ENCODE peak calls at places on chromosomes 5 and 9, in six cellular contexts. W, D, F, X, Q and R are unnamed samples. For H3K4me1, the result is how much of the 10 kb centered on the place peaks cover.

GRCh38 chr5:9375756-9376155 is 170.1 kb downstream of the SEMA5A start:
- DNase-seq in W (no peak), D (no peak), F (no peak), X (no peak), Q (no peak), R (no peak)

GRCh38 chr5:71528206-71528605 is 58.9 kb upstream of the MCCC2 start:
- DNase-seq in W (no peak), D (no peak), F (no peak), X (peak), Q (no peak), R (no peak)

GRCh38 chr5:141805874-141806273 is 72.3 kb downstream of the PCDH1 start:
- DNase-seq in W (no peak), D (peak), F (no peak), X (no peak), Q (no peak), R (no peak)

GRCh38 chr5:167639213-167639612 is 652.2 kb upstream of the WWC1 start:
- DNase-seq in W (no peak), D (no peak), F (no peak), X (peak), Q (no peak), R (no peak)

GRCh38 chr9:132049323-132049882 is 30.3 kb downstream of the MED27 start:
- DNase-seq in W (no peak), D (no peak), F (no peak), X (peak), Q (no peak), R (no peak)

GRCh38 chr9:36833954-36834353 is 200.1 kb downstream of the PAX5 start:
- DNase-seq in W (no peak), D (no peak), F (no peak), X (no peak), Q (no peak), R (peak)

GRCh38 chr9:90881648-90882047 is 80.0 kb downstream of the SYK start:
- DNase-seq in W (peak), D (no peak), F (no peak), X (no peak), Q (no peak), R (no peak)

GRCh38 chr9:129258124-129258822 is 80.2 kb upstream of the IER5L start:
- DNase-seq in W (peak), D (peak), F (peak), X (peak), Q (peak), R (peak)

GRCh38 chr5:108148715-108149139 is 233.2 kb downstream of the FBXL17 start:
- DNase-seq in W (no peak), D (no peak), F (no peak), X (peak), Q (no peak), R (no peak)

GRCh38 chr5:62167651-62168050 is 138.4 kb upstream of the KIF2A start:
- DNase-seq in W (no peak), D (no peak), F (no peak), X (no peak), Q (no peak), R (no peak)

GRCh38 chr9:21761309-21761901 is 41.0 kb upstream of the MTAP start:
- DNase-seq in W (no peak), D (no peak), F (no peak), X (peak), Q (no peak), R (no peak)

GRCh38 chr5:41637869-41638268 is 127.5 kb upstream of the PLCXD3 start:
- DNase-seq in W (no peak), D (no peak), F (no peak), X (no peak), Q (no peak), R (no peak)

GRCh38 chr5:163571755-163572154 is 66.3 kb downstream of the MAT2B start:
- DNase-seq in W (no peak), D (no peak), F (no peak), X (peak), Q (no peak), R (no peak)

GRCh38 chr5:57215629-57216195 is 41.9 kb downstream of the GPBP1 start:
- DNase-seq in W (no peak), D (no peak), F (no peak), X (no peak), Q (no peak), R (no peak)

GRCh38 chr9:69097923-69098593 is 62.5 kb downstream of the FXN start:
- DNase-seq in W (no peak), D (no peak), F (no peak), X (peak), Q (no peak), R (no peak)

GRCh38 chr5:45533692-45534091 is 162.5 kb downstream of the HCN1 start:
- DNase-seq in W (no peak), D (no peak), F (no peak), X (no peak), Q (no peak), R (no peak)

GRCh38 chr9:137176302-137177182 is 4.7 kb upstream of the TMEM210 start:
- DNase-seq in W (peak), D (no peak), F (no peak), X (peak), Q (peak), R (no peak)

GRCh38 chr9:137174722-137175293 is 3.0 kb upstream of the TMEM210 start:
- DNase-seq in W (no peak), D (no peak), F (no peak), X (no peak), Q (no peak), R (no peak)

GRCh38 chr9:137172907-137173794 is 1.3 kb upstream of the TMEM210 start:
- DNase-seq in W (no peak), D (no peak), F (no peak), X (no peak), Q (peak), R (no peak)

GRCh38 chr9:137173795-137174664 is 2.2 kb upstream of the TMEM210 start:
- DNase-seq in W (no peak), D (no peak), F (no peak), X (no peak), Q (no peak), R (no peak)

DNA sequence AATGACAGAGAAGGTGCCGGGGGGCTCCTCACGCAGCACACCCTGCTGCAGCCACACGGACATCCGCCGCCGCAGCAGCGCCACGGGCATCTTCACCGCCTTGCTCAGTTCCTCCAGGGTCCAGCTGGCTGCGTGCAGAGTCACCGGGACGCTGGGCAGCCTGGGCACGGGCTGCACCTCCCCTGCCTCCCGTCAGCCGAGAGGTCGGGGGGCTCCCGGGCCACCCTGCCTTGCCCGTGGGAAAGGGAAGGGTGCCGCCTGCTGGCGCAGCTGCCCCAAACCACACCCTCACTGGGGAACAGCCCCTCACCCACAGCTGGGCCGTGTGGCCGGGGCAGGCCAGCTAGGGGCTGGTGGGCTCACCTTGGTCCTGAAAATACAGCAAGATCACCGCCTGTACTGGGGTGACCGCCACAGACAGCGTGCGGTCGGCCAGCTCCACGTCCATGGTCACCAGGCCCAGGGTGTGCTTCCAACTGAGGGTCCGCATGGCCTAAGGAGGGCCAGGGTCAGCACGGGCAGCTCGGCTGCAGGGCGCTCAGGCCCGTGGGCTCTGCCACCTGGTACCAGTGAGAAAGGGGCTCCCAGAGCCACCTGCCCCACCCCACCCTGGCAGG is 3.6 kb upstream of the TMEM210 start:
- DNase-seq in W (no peak), D (no peak), F (no peak), X (no peak), Q (no peak), R (no peak)
- H3K4me1 ChIP-seq in W (under half), D (under half), F (under half), X (under half), Q (under half), R (under half)

GRCh38 chr9:93059960-93060591 is 1.6 kb downstream of the SUSD3 start:
- DNase-seq in W (no peak), D (no peak), F (no peak), X (no peak), Q (no peak), R (no peak)
- H3K27ac ChIP-seq in W (peak), D (no peak), F (peak), X (no peak), Q (peak), R (peak)

GRCh38 chr9:127562841-127563523 is 49.1 kb upstream of the STXBP1 start:
- DNase-seq in W (no peak), D (no peak), F (no peak), X (peak), Q (no peak), R (peak)
- H3K4me1 ChIP-seq in W (half or more), D (half or more), F (under half), X (half or more), Q (under half), R (half or more)

GRCh38 chr5:4410151-4410550 is 730.0 kb upstream of the ADAMTS16 start:
- DNase-seq in W (no peak), D (no peak), F (no peak), X (no peak), Q (no peak), R (no peak)

GRCh38 chr5:4413996-4414395 is 726.1 kb upstream of the ADAMTS16 start:
- DNase-seq in W (no peak), D (no peak), F (no peak), X (no peak), Q (no peak), R (no peak)

DNA sequence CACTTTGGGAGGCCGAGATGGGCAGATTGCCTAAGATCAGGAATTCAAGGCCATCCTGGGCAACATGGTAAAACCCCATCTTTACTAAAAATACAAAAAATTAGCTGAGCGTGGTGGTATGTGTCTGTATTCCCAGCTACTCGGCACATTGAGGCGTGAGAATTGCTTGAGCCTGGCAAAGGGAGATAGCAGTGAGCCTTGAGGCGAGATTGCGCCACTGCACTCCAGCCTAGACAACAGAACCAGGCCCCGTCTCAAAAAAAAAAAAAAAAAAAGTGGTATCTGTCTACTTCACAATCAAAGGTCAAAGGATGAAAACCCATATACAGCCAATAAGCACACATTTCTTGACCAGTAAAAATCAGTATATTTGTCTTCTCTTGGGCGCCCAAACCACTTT is 728.5 kb upstream of the ADAMTS16 start:
- DNase-seq in W (no peak), D (no peak), F (no peak), X (no peak), Q (no peak), R (no peak)
- H3K27ac ChIP-seq in W (no peak), D (no peak), F (no peak), X (no peak), Q (no peak), R (no peak)

GRCh38 chr5:6626494-6626893 is 6.3 kb downstream of the NSUN2 start:
- DNase-seq in W (no peak), D (no peak), F (no peak), X (no peak), Q (no peak), R (no peak)

GRCh38 chr5:6623228-6623627 is 9.6 kb downstream of the NSUN2 start:
- DNase-seq in W (no peak), D (no peak), F (no peak), X (no peak), Q (no peak), R (no peak)

GRCh38 chr5:6623941-6624340 is 8.9 kb downstream of the NSUN2 start:
- DNase-seq in W (no peak), D (no peak), F (no peak), X (no peak), Q (no peak), R (no peak)
- H3K4me1 ChIP-seq in W (under half), D (under half), F (under half), X (under half), Q (under half), R (under half)